ENCODE peak calls at places on chromosomes 4 and X, in six cellular contexts. One of them, this sample, is unnamed.

GRCh38 chr4:94559351-94559806 is 107.6 kb downstream of the PDLIM5 start:
- DNase-seq in right cardiac atrium: no peak
- DNase-seq in psoas muscle: no peak
- DNase-seq in stomach: no peak
- DNase-seq in HCT116: no peak
- DNase-seq in fibroblast of lung: peak; percentile 65
- DNase-seq in this sample: no peak

GRCh38 chr4:183242291-183242690 is 77.8 kb downstream of the CLDN22 start:
- DNase-seq in right cardiac atrium: no peak
- DNase-seq in psoas muscle: no peak
- DNase-seq in stomach: no peak
- DNase-seq in HCT116: no peak
- DNase-seq in fibroblast of lung: no peak
- DNase-seq in this sample: no peak

GRCh38 chr4:154205471-154205870 is 286.1 kb downstream of the DCHS2 start:
- DNase-seq in right cardiac atrium: no peak
- DNase-seq in psoas muscle: no peak
- DNase-seq in stomach: no peak
- DNase-seq in HCT116: no peak
- DNase-seq in fibroblast of lung: no peak
- DNase-seq in this sample: no peak

GRCh38 chrX:136907626-136908025 is 27.1 kb upstream of the RBMX start:
- DNase-seq in right cardiac atrium: peak; percentile 76
- DNase-seq in psoas muscle: no peak
- DNase-seq in stomach: no peak
- DNase-seq in HCT116: no peak
- DNase-seq in fibroblast of lung: no peak
- DNase-seq in this sample: no peak

GRCh38 chrX:71053217-71053621 is 14.9 kb downstream of the SNX12 start:
- DNase-seq in right cardiac atrium: peak; percentile 65
- DNase-seq in psoas muscle: no peak
- DNase-seq in stomach: no peak
- DNase-seq in HCT116: no peak
- DNase-seq in fibroblast of lung: peak; percentile 32
- DNase-seq in this sample: no peak

GRCh38 chrX:41912922-41913321 is 10.4 kb downstream of the CASK start:
- DNase-seq in right cardiac atrium: no peak
- DNase-seq in psoas muscle: no peak
- DNase-seq in stomach: no peak
- DNase-seq in HCT116: no peak
- DNase-seq in fibroblast of lung: no peak
- DNase-seq in this sample: no peak

GRCh38 chrX:137297167-137297566 is 263.4 kb upstream of the GPR101 start:
- DNase-seq in right cardiac atrium: no peak
- DNase-seq in psoas muscle: no peak
- DNase-seq in stomach: no peak
- DNase-seq in HCT116: no peak
- DNase-seq in fibroblast of lung: no peak
- DNase-seq in this sample: no peak

GRCh38 chrX:63784902-63785692 is at the start of gene ARHGEF9:
- DNase-seq in right cardiac atrium: peak; percentile 68
- DNase-seq in psoas muscle: no peak
- DNase-seq in stomach: peak; percentile 26
- DNase-seq in HCT116: no peak
- DNase-seq in fibroblast of lung: peak; percentile 29
- DNase-seq in this sample: peak; percentile 60

GRCh38 chr4:82044141-82044993 is 329.4 kb downstream of the HNRNPD start:
- DNase-seq in right cardiac atrium: peak; percentile 86
- DNase-seq in psoas muscle: peak; percentile 60
- DNase-seq in stomach: peak; percentile 66
- DNase-seq in HCT116: no peak
- DNase-seq in fibroblast of lung: peak; percentile 41
- DNase-seq in this sample: peak; percentile 58

GRCh38 chr4:137819964-137820383 is 287.7 kb upstream of the PCDH18 start:
- DNase-seq in right cardiac atrium: no peak
- DNase-seq in psoas muscle: no peak
- DNase-seq in stomach: no peak
- DNase-seq in HCT116: peak; percentile 50
- DNase-seq in fibroblast of lung: peak; percentile 70
- DNase-seq in this sample: peak; percentile 32

GRCh38 chr4:3385719-3386440 is 55.9 kb upstream of the HGFAC start:
- DNase-seq in right cardiac atrium: no peak
- DNase-seq in psoas muscle: no peak
- DNase-seq in stomach: no peak
- DNase-seq in HCT116: no peak
- DNase-seq in fibroblast of lung: no peak
- DNase-seq in this sample: no peak

DNA sequence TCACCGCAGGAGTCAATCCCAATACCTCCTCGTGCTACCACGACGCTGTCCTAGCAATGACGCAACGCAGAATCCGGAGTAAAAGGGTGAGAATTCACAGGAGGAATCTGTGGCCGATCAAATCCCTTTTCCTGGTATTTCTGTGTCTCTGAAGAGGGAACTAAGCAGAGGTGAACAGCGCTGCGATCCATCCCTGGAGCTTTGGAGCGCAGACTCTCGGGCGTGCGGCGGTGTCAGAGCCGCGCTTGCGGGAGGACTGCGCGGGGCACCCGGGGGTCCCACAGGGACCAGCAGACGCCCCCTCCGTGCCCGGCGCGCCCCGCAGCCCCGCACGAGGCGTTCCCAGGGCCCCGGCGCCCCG is 17.2 kb upstream of the ZNF718 start:
- DNase-seq in right cardiac atrium: no peak
- DNase-seq in psoas muscle: no peak
- DNase-seq in stomach: no peak
- DNase-seq in HCT116: no peak
- DNase-seq in fibroblast of lung: no peak
- DNase-seq in this sample: no peak
- H3K9me3 ChIP-seq in right cardiac atrium: peaks cover 5% of the 10 kb centered on the region
- H3K9me3 ChIP-seq in psoas muscle: peaks cover 19% of the 10 kb centered on the region
- H3K9me3 ChIP-seq in stomach: peaks cover 95% of the 10 kb centered on the region
- H3K9me3 ChIP-seq in HCT116: peaks cover 7% of the 10 kb centered on the region
- H3K9me3 ChIP-seq in fibroblast of lung: peaks cover 2% of the 10 kb centered on the region
- H3K9me3 ChIP-seq in this sample: peaks cover 20% of the 10 kb centered on the region

DNA sequence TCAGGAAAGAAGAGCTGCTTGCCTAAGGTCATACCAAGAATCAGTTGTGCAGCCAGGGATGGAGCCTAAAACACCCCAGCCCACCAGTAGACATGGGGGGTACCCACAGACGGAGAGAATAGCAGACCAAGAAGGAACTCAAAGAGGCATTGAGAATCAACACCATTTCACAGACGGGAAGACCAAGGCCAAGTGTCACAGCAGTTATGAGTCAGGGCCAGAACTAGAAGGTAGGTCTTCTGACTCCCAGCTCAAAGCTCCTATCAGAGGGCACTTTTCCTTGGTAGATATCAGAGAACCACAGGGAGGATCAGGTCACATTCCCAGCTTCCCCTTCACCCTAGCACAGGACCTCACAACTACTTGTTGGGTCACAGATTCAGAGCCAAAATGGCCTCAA is 14.5 kb downstream of the OTUD5 start:
- DNase-seq in right cardiac atrium: no peak
- DNase-seq in psoas muscle: no peak
- DNase-seq in stomach: no peak
- DNase-seq in HCT116: no peak
- DNase-seq in fibroblast of lung: no peak
- DNase-seq in this sample: no peak
- H3K4me1 ChIP-seq in right cardiac atrium: no peaks in the 10 kb centered on the region
- H3K4me1 ChIP-seq in psoas muscle: peaks cover 6% of the 10 kb centered on the region
- H3K4me1 ChIP-seq in stomach: peaks cover 54% of the 10 kb centered on the region
- H3K4me1 ChIP-seq in HCT116: no peaks in the 10 kb centered on the region
- H3K4me1 ChIP-seq in fibroblast of lung: no peaks in the 10 kb centered on the region
- H3K4me1 ChIP-seq in this sample: peaks cover 8% of the 10 kb centered on the region

GRCh38 chr4:142656178-142656577 is 189.9 kb downstream of the INPP4B start:
- DNase-seq in right cardiac atrium: no peak
- DNase-seq in psoas muscle: peak; percentile 10
- DNase-seq in stomach: no peak
- DNase-seq in HCT116: peak; percentile 13
- DNase-seq in fibroblast of lung: peak; percentile 30
- DNase-seq in this sample: no peak
- H3K9me3 ChIP-seq in right cardiac atrium: peaks cover 7% of the 10 kb centered on the region
- H3K9me3 ChIP-seq in psoas muscle: peaks cover 62% of the 10 kb centered on the region
- H3K9me3 ChIP-seq in stomach: peaks cover 96% of the 10 kb centered on the region
- H3K9me3 ChIP-seq in HCT116: peaks cover 20% of the 10 kb centered on the region
- H3K9me3 ChIP-seq in fibroblast of lung: peaks cover 3% of the 10 kb centered on the region
- H3K9me3 ChIP-seq in this sample: peaks cover 34% of the 10 kb centered on the region

DNA sequence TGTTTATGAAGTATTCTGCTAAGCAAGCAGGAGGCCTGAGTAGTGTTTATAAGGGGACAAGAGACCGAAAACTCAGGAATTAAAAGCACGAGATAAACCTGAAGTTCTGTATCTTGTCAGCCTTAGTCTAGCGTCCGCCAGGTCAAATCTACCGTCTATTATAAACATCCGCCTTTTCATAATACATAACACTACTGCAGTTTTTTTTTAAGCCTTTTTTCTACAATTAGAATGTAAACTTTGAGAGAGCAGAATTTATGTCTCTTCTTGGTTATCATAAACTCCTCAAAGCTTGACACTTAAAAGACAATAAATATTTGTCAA is 117.3 kb downstream of the CHRNA9 start:
- DNase-seq in right cardiac atrium: no peak
- DNase-seq in psoas muscle: no peak
- DNase-seq in stomach: no peak
- DNase-seq in HCT116: no peak
- DNase-seq in fibroblast of lung: no peak
- DNase-seq in this sample: no peak
- H3K4me1 ChIP-seq in right cardiac atrium: no peaks in the 10 kb centered on the region
- H3K4me1 ChIP-seq in psoas muscle: no peaks in the 10 kb centered on the region
- H3K4me1 ChIP-seq in stomach: peaks cover 66% of the 10 kb centered on the region
- H3K4me1 ChIP-seq in HCT116: no peaks in the 10 kb centered on the region
- H3K4me1 ChIP-seq in fibroblast of lung: no peaks in the 10 kb centered on the region
- H3K4me1 ChIP-seq in this sample: no peaks in the 10 kb centered on the region

GRCh38 chrX:703466-704210 is 73.0 kb downstream of the SHOX start:
- DNase-seq in right cardiac atrium: no peak
- DNase-seq in psoas muscle: no peak
- DNase-seq in stomach: no peak
- DNase-seq in HCT116: no peak
- DNase-seq in fibroblast of lung: no peak
- DNase-seq in this sample: no peak
- H3K9me3 ChIP-seq in right cardiac atrium: no peaks in the 10 kb centered on the region
- H3K9me3 ChIP-seq in psoas muscle: peaks cover 8% of the 10 kb centered on the region
- H3K9me3 ChIP-seq in stomach: peaks cover 69% of the 10 kb centered on the region
- H3K9me3 ChIP-seq in HCT116: no peaks in the 10 kb centered on the region
- H3K9me3 ChIP-seq in fibroblast of lung: no peaks in the 10 kb centered on the region
- H3K9me3 ChIP-seq in this sample: peaks cover 13% of the 10 kb centered on the region

GRCh38 chr4:156954598-156954997 is 17.0 kb downstream of the PDGFC start:
- DNase-seq in right cardiac atrium: no peak
- DNase-seq in psoas muscle: no peak
- DNase-seq in stomach: no peak
- DNase-seq in HCT116: no peak
- DNase-seq in fibroblast of lung: no peak
- DNase-seq in this sample: no peak

GRCh38 chr4:156956359-156956758 is 15.2 kb downstream of the PDGFC start:
- DNase-seq in right cardiac atrium: no peak
- DNase-seq in psoas muscle: no peak
- DNase-seq in stomach: no peak
- DNase-seq in HCT116: no peak
- DNase-seq in fibroblast of lung: no peak
- DNase-seq in this sample: no peak

GRCh38 chr4:156952078-156952759 is 19.4 kb downstream of the PDGFC start:
- DNase-seq in right cardiac atrium: no peak
- DNase-seq in psoas muscle: no peak
- DNase-seq in stomach: no peak
- DNase-seq in HCT116: no peak
- DNase-seq in fibroblast of lung: no peak
- DNase-seq in this sample: no peak

GRCh38 chr4:156956947-156957346 is 14.7 kb downstream of the PDGFC start:
- DNase-seq in right cardiac atrium: no peak
- DNase-seq in psoas muscle: no peak
- DNase-seq in stomach: no peak
- DNase-seq in HCT116: no peak
- DNase-seq in fibroblast of lung: no peak
- DNase-seq in this sample: no peak

GRCh38 chr4:156953951-156954350 is 17.6 kb downstream of the PDGFC start:
- DNase-seq in right cardiac atrium: no peak
- DNase-seq in psoas muscle: no peak
- DNase-seq in stomach: no peak
- DNase-seq in HCT116: no peak
- DNase-seq in fibroblast of lung: no peak
- DNase-seq in this sample: no peak
- H3K4me1 ChIP-seq in right cardiac atrium: no peaks in the 10 kb centered on the region
- H3K4me1 ChIP-seq in psoas muscle: peaks cover 39% of the 10 kb centered on the region
- H3K4me1 ChIP-seq in stomach: peaks cover 90% of the 10 kb centered on the region
- H3K4me1 ChIP-seq in HCT116: peaks cover 35% of the 10 kb centered on the region
- H3K4me1 ChIP-seq in fibroblast of lung: peaks cover 14% of the 10 kb centered on the region
- H3K4me1 ChIP-seq in this sample: no peaks in the 10 kb centered on the region